ENCODE peak calls at places on chromosomes 7 and 10, in six cellular contexts. O, F, D, A, V and H are unnamed samples.

GRCh38 chr7:142855756-142856564 is 1.1 kb downstream of the EPHB6 start:
- DNase-seq in O (no peak), F (no peak), D (peak), A (no peak), V (no peak), H (no peak)

GRCh38 chr10:86857097-86857825 is 100.2 kb downstream of the MMRN2 start:
- DNase-seq in O (no peak), F (peak), D (no peak), A (no peak), V (no peak), H (no peak)

GRCh38 chr10:73404690-73405089 is 9.2 kb downstream of the ANXA7 start:
- DNase-seq in O (no peak), F (no peak), D (no peak), A (no peak), V (no peak), H (no peak)

GRCh38 chr10:132418520-132419416 is 21.8 kb downstream of the PWWP2B start:
- DNase-seq in O (no peak), F (no peak), D (no peak), A (peak), V (peak), H (peak)

GRCh38 chr7:102875700-102876192 is 37.1 kb upstream of the LRRC17 start:
- DNase-seq in O (peak), F (peak), D (no peak), A (peak), V (no peak), H (no peak)

GRCh38 chr7:78585958-78586357 is 787.4 kb downstream of the PHTF2 start:
- DNase-seq in O (no peak), F (no peak), D (no peak), A (no peak), V (peak), H (no peak)

GRCh38 chr10:49502358-49502757 is 36.6 kb downstream of the ERCC6 start:
- DNase-seq in O (no peak), F (no peak), D (no peak), A (no peak), V (no peak), H (no peak)

GRCh38 chr10:131094406-131095108 is 217.0 kb downstream of the TCERG1L start:
- DNase-seq in O (no peak), F (no peak), D (peak), A (peak), V (no peak), H (no peak)

GRCh38 chr10:72274213-72274729 is 547 bp downstream of the DDIT4 start:
- DNase-seq in O (no peak), F (no peak), D (no peak), A (no peak), V (no peak), H (no peak)

GRCh38 chr10:68560916-68561691 is 967 bp downstream of the TET1 start:
- DNase-seq in O (no peak), F (no peak), D (peak), A (no peak), V (no peak), H (no peak)

GRCh38 chr10:5948999-5949759 is 28.2 kb downstream of the IL15RA start:
- DNase-seq in O (no peak), F (no peak), D (peak), A (peak), V (peak), H (no peak)

GRCh38 chr7:156031679-156032478 is 219.6 kb upstream of the SHH start:
- DNase-seq in O (no peak), F (no peak), D (no peak), A (no peak), V (no peak), H (no peak)

DNA sequence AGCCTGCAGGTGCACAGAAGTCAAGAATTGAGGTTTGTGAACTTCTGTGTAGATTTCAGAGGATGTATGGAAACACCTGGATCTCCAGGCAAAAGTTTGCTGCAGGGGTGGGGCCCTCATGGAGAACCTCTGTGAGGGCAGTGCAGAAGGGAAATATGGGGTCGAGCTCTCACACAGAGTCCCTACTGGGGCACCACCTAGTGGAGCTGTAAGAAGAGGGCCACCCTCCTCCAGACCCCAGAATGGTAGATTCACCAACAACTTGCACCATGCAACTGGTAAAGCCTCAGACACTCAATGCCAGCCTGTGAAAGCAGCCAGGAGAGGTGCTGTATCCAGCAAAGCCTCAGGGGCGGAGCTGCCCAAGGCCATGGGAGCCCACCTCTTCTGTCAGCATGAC is 205.8 kb downstream of the CCSER2 start:
- DNase-seq in O (no peak), F (no peak), D (no peak), A (no peak), V (no peak), H (no peak)
- TF ChIP-seq CTCF in O (peak), F (no peak), D (no peak), A (peak), V (no peak), H (peak)

GRCh38 chr10:75295901-75296441 is 60.2 kb upstream of the COMTD1 start:
- DNase-seq in O (no peak), F (no peak), D (no peak), A (no peak), V (no peak), H (no peak)
- H3K4me3 ChIP-seq in O (no peak), F (no peak), D (no peak), A (no peak), V (no peak), H (no peak)

DNA sequence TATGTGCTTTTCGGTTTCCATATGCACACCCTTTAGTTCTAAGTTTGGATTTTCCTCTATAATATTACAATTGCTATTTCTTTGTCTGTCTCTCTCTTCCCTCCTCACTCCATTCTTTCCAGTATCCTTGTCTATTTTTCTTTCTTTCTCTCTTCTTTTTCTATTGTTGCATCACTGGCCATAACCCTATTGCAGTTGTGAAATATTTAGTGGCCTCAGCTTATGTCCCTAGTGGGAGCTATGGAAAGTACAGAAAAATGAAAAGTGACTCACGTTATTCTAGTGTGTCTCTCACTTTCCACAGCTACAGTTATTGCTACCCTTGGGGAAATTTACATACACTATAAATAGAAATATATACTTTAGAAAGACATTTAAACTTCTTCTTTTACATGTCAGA is 59.1 kb downstream of the CNTNAP2 start:
- DNase-seq in O (no peak), F (no peak), D (no peak), A (no peak), V (no peak), H (no peak)
- TF ChIP-seq CTCF in O (peak), F (peak), D (no peak), A (no peak), V (no peak), H (no peak)

GRCh38 chr10:98402931-98403717 is 11.9 kb downstream of the PYROXD2 start:
- DNase-seq in O (no peak), F (no peak), D (no peak), A (no peak), V (no peak), H (no peak)
- H3K4me3 ChIP-seq in O (no peak), F (no peak), D (no peak), A (no peak), V (no peak), H (no peak)

DNA sequence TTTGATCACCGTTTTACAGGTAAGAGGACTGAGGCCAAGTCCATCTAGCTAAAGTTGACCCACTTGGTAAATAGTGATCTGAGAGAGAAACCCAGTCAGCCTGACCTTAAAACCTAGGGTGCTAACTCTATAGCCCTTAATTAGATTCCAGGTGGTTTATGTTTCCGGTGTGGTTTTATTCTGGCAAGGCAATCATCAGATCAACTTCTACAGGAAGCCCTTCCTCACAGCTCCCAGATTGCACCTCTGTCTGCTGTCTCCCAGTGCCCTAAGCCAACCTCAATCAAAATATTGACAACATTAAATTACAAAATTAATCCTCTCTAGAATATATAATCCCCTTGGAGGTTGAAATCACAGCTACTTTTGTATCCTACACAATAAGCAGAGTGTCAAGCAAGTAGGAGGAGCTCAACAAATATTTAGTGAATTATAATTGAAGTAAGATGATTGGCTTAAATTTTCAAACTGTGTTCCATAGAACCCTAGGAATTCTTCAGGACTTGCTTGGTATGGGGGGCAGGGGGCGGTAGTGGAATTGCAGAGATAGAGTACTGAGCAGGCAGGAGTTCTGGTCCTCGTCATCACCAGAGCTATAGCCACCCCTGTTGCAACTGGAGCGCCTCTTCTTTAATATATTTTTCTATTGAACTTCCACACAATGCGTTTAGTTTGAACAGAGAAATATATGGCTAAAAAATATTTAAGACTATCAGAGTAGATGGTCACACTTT is 692.8 kb upstream of the LRRN3 start:
- DNase-seq in O (no peak), F (no peak), D (no peak), A (peak), V (no peak), H (no peak)
- TF ChIP-seq CTCF in O (no peak), F (no peak), D (no peak), A (no peak), V (no peak), H (no peak)

GRCh38 chr7:94396044-94396443 is 1.3 kb downstream of the COL1A2 start:
- DNase-seq in O (no peak), F (no peak), D (no peak), A (no peak), V (no peak), H (no peak)

GRCh38 chr7:94393251-94393758 is 1.4 kb upstream of the COL1A2 start:
- DNase-seq in O (no peak), F (no peak), D (peak), A (no peak), V (no peak), H (no peak)

GRCh38 chr7:94394058-94394398 is 667 bp upstream of the COL1A2 start:
- DNase-seq in O (no peak), F (no peak), D (peak), A (no peak), V (no peak), H (no peak)

GRCh38 chr7:94395141-94396041 is 696 bp downstream of the COL1A2 start:
- DNase-seq in O (no peak), F (peak), D (peak), A (peak), V (peak), H (peak)

GRCh38 chr7:94394399-94395140 is at the start of gene COL1A2:
- DNase-seq in O (peak), F (no peak), D (peak), A (no peak), V (no peak), H (no peak)
- H3K4me3 ChIP-seq in O (peak), F (peak), D (peak), A (no peak), V (no peak), H (no peak)

GRCh38 chr7:158973440-158973839 is 117.1 kb downstream of the DYNC2I1 start:
- DNase-seq in O (no peak), F (no peak), D (no peak), A (peak), V (no peak), H (peak)
- TF ChIP-seq CTCF in O (no peak), F (peak), D (no peak), A (no peak), V (no peak), H (peak)

DNA sequence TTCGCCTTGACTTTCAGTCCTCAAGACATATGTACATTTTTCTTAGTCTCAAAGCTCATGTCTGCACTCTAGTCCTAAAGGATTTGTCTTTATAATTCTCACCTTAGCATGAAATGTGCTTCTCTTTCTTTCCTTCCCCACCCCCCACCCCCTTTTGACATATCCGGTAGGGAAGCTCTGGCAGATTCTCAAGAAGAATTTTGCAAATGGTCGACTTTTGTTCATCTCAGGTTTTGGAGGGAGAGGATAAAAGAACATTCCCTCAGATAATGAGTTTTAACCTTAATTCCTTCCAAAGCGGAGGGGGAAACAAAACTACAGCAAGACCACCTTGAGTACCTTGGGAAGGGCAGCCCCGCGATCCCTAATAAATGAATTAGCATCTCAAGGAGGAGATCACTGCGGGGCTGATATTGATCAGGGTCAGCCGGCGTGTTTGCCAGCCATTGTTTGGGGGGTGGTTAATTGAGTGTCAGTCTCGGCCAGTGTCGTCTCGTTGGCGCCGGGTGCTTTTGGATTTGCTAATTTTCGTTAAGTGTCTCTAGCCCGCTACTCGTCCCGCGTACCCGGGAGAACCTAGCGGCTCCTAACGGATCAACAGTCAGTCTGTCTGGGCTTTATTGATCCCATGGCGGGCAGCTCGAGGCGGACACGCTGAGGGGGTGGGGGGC is 889 bp upstream of the BAMBI start:
- DNase-seq in O (no peak), F (no peak), D (no peak), A (no peak), V (peak), H (no peak)
- H3K4me3 ChIP-seq in O (peak), F (peak), D (peak), A (peak), V (peak), H (no peak)